ENCODE peak calls at places on chromosomes 13 and 19, in seven cellular contexts. A, J, E, T, V, Q and C are unnamed samples.

GRCh38 chr19:40995355-40995754 is 4.3 kb downstream of the CYP2B6 start:
- DNase-seq in T (no peak), A (no peak), J (no peak), V (no peak), E (no peak), Q (no peak), C (no peak)

GRCh38 chr19:31317542-31317941 is 31.7 kb downstream of the TSHZ3 start:
- DNase-seq in A (no peak), E (no peak), V (no peak), J (no peak), T (no peak), Q (no peak), C (no peak)

GRCh38 chr13:72062566-72062965 is 195.6 kb upstream of the DACH1 start:
- DNase-seq in E (no peak), A (no peak), V (no peak), T (no peak), Q (no peak), J (no peak), C (no peak)

GRCh38 chr13:30831515-30831914 is 74.6 kb upstream of the MEDAG start:
- DNase-seq in V (no peak), T (no peak), J (no peak), A (no peak), Q (no peak), E (no peak), C (no peak)

GRCh38 chr19:1455336-1456120 is 5.6 kb downstream of the APC2 start:
- DNase-seq in V (peak; percentile 33), Q (peak; percentile 56), A (peak; percentile 57), E (no peak), J (no peak), T (peak; percentile 63), C (no peak)

GRCh38 chr19:33434886-33435705 is 61.6 kb downstream of the CEBPG start:
- DNase-seq in E (no peak), Q (no peak), T (peak; percentile 18), V (peak; percentile 8), J (no peak), A (no peak), C (no peak)

GRCh38 chr19:4586691-4587090 is 27.2 kb upstream of the SEMA6B start:
- DNase-seq in A (no peak), T (no peak), E (no peak), J (no peak), V (no peak), Q (no peak), C (no peak)

GRCh38 chr13:35848316-35848715 is 282.9 kb downstream of the DCLK1 start:
- DNase-seq in E (no peak), J (no peak), V (no peak), T (no peak), Q (no peak), A (no peak), C (no peak)

GRCh38 chr13:27131202-27131623 is 40.4 kb downstream of the USP12 start:
- DNase-seq in J (no peak), Q (no peak), A (no peak), V (no peak), T (peak; percentile 22), E (no peak), C (no peak)

GRCh38 chr13:59303433-59303832 is 860.3 kb downstream of the DIAPH3 start:
- DNase-seq in T (no peak), E (no peak), A (no peak), V (no peak), Q (no peak), J (no peak), C (no peak)

GRCh38 chr13:28401303-28402056 is 93.4 kb downstream of the FLT1 start:
- DNase-seq in A (no peak), Q (no peak), V (peak; percentile 74), T (peak; percentile 89), E (no peak), J (no peak), C (no peak)

GRCh38 chr19:48512504-48513288 is 1.1 kb upstream of the LMTK3 start:
- DNase-seq in V (no peak), E (no peak), J (no peak), A (no peak), T (no peak), Q (no peak), C (no peak)

GRCh38 chr19:48511321-48511731 is 309 bp downstream of the LMTK3 start:
- DNase-seq in A (no peak), T (no peak), Q (no peak), J (no peak), E (no peak), V (no peak), C (no peak)

GRCh38 chr19:48513289-48514122 is 1.9 kb upstream of the LMTK3 start:
- DNase-seq in Q (peak; percentile 82), J (no peak), T (peak; percentile 74), E (no peak), V (peak; percentile 53), A (peak; percentile 73), C (peak; percentile 92)

GRCh38 chr19:48510421-48511268 is 990 bp downstream of the LMTK3 start:
- DNase-seq in T (peak; percentile 57), J (no peak), A (peak; percentile 72), E (no peak), Q (peak; percentile 88), V (peak; percentile 27), C (peak; percentile 91)

GRCh38 chr19:48511800-48512503 is at the start of gene LMTK3:
- DNase-seq in T (peak; percentile 38), A (no peak), E (no peak), J (no peak), Q (peak; percentile 58), V (no peak), C (peak; percentile 92)
- H3K4me3 ChIP-seq in T (no peak within 1 kb of the TSS), A (no peak within 1 kb of the TSS), E (peak within 1 kb of the TSS; percentile 5), J (peak within 1 kb of the TSS; percentile 45), Q (no peak within 1 kb of the TSS), V (no peak within 1 kb of the TSS), C (peak within 1 kb of the TSS; percentile 81)

GRCh38 chr13:42876270-42876714 is 94.9 kb downstream of the FAM216B start:
- DNase-seq in T (peak; percentile 22), E (no peak), V (no peak), Q (no peak), J (no peak), A (no peak), C (no peak)

GRCh38 chr13:42876810-42877550 is 95.6 kb downstream of the FAM216B start:
- DNase-seq in A (no peak), E (no peak), T (peak; percentile 85), V (peak; percentile 68), J (no peak), Q (no peak), C (no peak)

GRCh38 chr13:42878721-42879120 is 97.3 kb downstream of the FAM216B start:
- DNase-seq in T (peak; percentile 68), E (no peak), A (no peak), Q (no peak), V (no peak), J (no peak), C (no peak)

GRCh38 chr13:42873081-42873480 is 91.7 kb downstream of the FAM216B start:
- DNase-seq in V (no peak), A (no peak), E (no peak), Q (no peak), T (no peak), J (no peak), C (no peak)

GRCh38 chr13:42875448-42876269 is 94.3 kb downstream of the FAM216B start:
- DNase-seq in V (peak; percentile 79), T (peak; percentile 85), J (no peak), A (no peak), Q (peak; percentile 86), E (no peak), C (no peak)
- TF ChIP-seq CTCF in V (peak; percentile 68), T (peak; percentile 38), J (no peak), A (no peak), Q (peak; percentile 19), E (no peak), C (no peak)

GRCh38 chr13:114106526-114106925 is 25.9 kb downstream of the RASA3 start:
- DNase-seq in A (no peak), E (no peak), Q (no peak), V (no peak), T (no peak), J (no peak), C (no peak)
- H3K4me3 ChIP-seq in A (no peak overlapping the region), E (no peak overlapping the region), Q (no peak overlapping the region), V (no peak overlapping the region), T (no peak overlapping the region), J (no peak overlapping the region), C (no peak overlapping the region)

GRCh38 chr19:35513975-35514809 is 743 bp upstream of the DMKN start:
- DNase-seq in A (no peak), T (peak; percentile 87), Q (no peak), E (no peak), V (no peak), J (no peak), C (no peak)
- TF ChIP-seq CTCF in A (no peak), T (no peak), Q (no peak), E (no peak), V (peak; percentile 24), J (no peak), C (no peak)

DNA sequence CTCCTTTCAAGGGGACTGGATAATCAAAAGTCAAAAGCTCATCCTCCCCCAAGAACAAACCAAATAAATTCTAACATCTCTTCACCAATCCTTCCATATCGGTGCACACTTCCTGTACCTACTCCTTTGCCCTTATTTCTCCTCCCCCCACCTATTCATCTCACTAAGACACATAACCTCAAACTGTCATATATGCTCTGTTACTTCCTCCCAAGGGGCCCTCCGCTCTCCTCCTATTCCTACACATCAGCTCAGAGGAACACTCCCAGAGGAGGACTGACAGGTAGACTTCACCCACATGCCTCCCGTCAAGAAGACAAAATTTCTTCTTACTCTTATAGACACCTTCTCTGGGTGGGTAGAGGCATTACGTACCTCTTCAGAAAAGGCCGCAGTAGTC is 48.1 kb downstream of the ZNF93 start:
- DNase-seq in V (no peak), Q (no peak), J (no peak), T (no peak), E (no peak), A (no peak), C (no peak)
- H3K4me3 ChIP-seq in V (no peak overlapping the region), Q (no peak overlapping the region), J (no peak overlapping the region), T (no peak overlapping the region), E (no peak overlapping the region), A (no peak overlapping the region), C (no peak overlapping the region)

GRCh38 chr13:43445651-43446050 is 341.1 kb downstream of the ENOX1 start:
- DNase-seq in J (no peak), V (no peak), E (no peak), Q (no peak), T (peak; percentile 12), A (no peak), C (no peak)

GRCh38 chr13:43441916-43442315 is 344.9 kb downstream of the ENOX1 start:
- DNase-seq in J (no peak), A (no peak), V (no peak), E (no peak), T (no peak), Q (no peak), C (no peak)

GRCh38 chr13:43444085-43444484 is 342.7 kb downstream of the ENOX1 start:
- DNase-seq in V (no peak), Q (no peak), E (no peak), A (no peak), T (no peak), J (no peak), C (no peak)

GRCh38 chr13:43446126-43446525 is 340.6 kb downstream of the ENOX1 start:
- DNase-seq in Q (no peak), J (no peak), A (no peak), E (no peak), V (no peak), T (no peak), C (no peak)

DNA sequence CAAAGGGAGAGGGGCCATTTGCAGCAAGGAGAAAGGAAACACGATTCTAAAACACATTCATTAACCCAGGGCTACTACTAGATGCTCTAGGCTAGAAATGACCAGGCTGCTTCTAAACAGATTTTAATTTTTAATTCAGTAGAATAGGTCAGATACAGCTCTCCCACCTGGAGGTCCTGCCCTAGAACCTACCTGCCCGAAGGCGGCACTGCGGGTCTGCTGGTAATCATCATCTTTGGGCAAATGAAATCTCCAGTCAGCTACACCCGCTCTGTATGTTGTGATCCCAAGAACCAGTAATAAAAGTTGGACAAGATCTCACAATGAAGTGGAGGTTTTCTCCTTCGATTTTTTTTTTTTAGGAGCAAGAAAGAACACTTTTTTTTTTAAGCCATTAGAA is 345.3 kb downstream of the ENOX1 start:
- DNase-seq in T (no peak), E (no peak), Q (no peak), A (no peak), J (no peak), V (no peak), C (no peak)
- TF ChIP-seq CTCF in T (no peak), E (no peak), Q (no peak), A (no peak), J (no peak), V (no peak), C (no peak)